ENCODE peak calls at places on chromosomes 13 and 19, in six cellular contexts. T is sigmoid colon, S is K562, U is stomach, J is upper lobe of left lung, K is tibial nerve. A is an unnamed sample.

GRCh38 chr19:48982280-48982679 is 10.8 kb downstream of the GYS1 start:
- DNase-seq in U (no peak), S (no peak), K (no peak), T (no peak), J (no peak), A (no peak)

GRCh38 chr13:94020426-94020825 is 459.1 kb downstream of the DCT start:
- DNase-seq in K (no peak), J (no peak), U (no peak), S (no peak), T (no peak), A (no peak)

GRCh38 chr13:66513728-66514127 is 716.4 kb downstream of the PCDH9 start:
- DNase-seq in U (no peak), T (no peak), J (no peak), S (no peak), K (no peak), A (no peak)

GRCh38 chr13:48151766-48152165 is 56.9 kb upstream of the MED4 start:
- DNase-seq in T (no peak), J (no peak), K (no peak), U (no peak), S (no peak), A (no peak)

GRCh38 chr13:20141238-20142018 is 19.4 kb downstream of the GJA3 start:
- DNase-seq in U (no peak), J (no peak), K (no peak), S (no peak), T (no peak), A (no peak)

GRCh38 chr13:28337196-28338045 is 157.5 kb downstream of the FLT1 start:
- DNase-seq in J (no peak), U (no peak), T (no peak), S (no peak), K (no peak), A (no peak)

GRCh38 chr13:112893570-112894422 is 75.2 kb upstream of the MCF2L start:
- DNase-seq in J (peak; percentile 72), U (peak; percentile 69), T (no peak), S (peak; percentile 89), K (no peak), A (no peak)

GRCh38 chr13:51542358-51542972 is 41.8 kb upstream of the WDFY2 start:
- DNase-seq in T (no peak), J (no peak), U (peak; percentile 32), S (no peak), K (no peak), A (no peak)

GRCh38 chr13:59103004-59103768 is 1060.5 kb downstream of the DIAPH3 start:
- DNase-seq in S (no peak), K (no peak), T (no peak), J (no peak), U (no peak), A (no peak)

GRCh38 chr13:85841427-85841826 is 42.2 kb upstream of the SLITRK6 start:
- DNase-seq in S (no peak), K (no peak), U (no peak), J (no peak), T (no peak), A (no peak)

GRCh38 chr13:100600915-100601314 is 12.3 kb upstream of the GGACT start:
- DNase-seq in K (no peak), S (peak; percentile 68), J (no peak), U (no peak), T (no peak), A (no peak)

DNA sequence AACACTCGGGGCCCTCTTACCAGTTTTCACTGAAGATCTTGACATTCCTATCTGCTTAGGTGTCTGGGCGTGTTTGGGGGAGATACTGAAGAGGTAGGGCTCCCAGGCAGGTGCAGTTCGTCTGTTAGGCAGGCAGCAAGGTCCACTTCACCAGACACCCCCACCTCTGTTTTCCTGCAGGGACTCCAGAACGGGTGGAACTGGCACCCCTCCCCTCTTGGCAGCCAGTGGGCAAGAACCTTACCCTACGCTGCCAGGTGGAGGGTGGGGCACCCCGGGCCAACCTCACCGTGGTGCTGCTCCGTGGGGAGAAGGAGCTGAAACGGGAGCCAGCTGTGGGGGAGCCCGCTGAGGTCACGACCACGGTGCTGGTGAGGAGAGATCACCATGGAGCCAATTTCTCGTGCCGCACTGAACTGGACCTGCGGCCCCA is 3.4 kb upstream of the ICAM4 start:
- DNase-seq in K (no peak), J (peak; percentile 81), S (no peak), T (no peak), U (no peak), A (no peak)
- H3K27ac ChIP-seq in K (no peak overlapping the region), J (peak overlapping the region; percentile 74), S (peak overlapping the region; percentile 38), T (no peak overlapping the region), U (no peak overlapping the region), A (no peak overlapping the region)

GRCh38 chr19:55385236-55385748 is 440 bp upstream of the RPL28 start:
- DNase-seq in T (peak; percentile 99), U (peak; percentile 97), J (peak; percentile 94), K (peak; percentile 99), S (peak; percentile 79), A (peak; percentile 99)
- TF ChIP-seq POLR2A in T (peak; percentile 35), U (no peak), J (no peak), K (no peak), S (no peak), A (no peak)

GRCh38 chr19:41263850-41264580 is at the start of gene HNRNPUL1:
- DNase-seq in S (peak; percentile 93), U (peak; percentile 98), J (peak; percentile 96), K (peak; percentile 99), T (peak; percentile 100), A (peak; percentile 100)
- TF ChIP-seq EP300 in S (no peak), U (no peak), J (no peak), K (peak; percentile 57), T (no peak), A (no peak)

DNA sequence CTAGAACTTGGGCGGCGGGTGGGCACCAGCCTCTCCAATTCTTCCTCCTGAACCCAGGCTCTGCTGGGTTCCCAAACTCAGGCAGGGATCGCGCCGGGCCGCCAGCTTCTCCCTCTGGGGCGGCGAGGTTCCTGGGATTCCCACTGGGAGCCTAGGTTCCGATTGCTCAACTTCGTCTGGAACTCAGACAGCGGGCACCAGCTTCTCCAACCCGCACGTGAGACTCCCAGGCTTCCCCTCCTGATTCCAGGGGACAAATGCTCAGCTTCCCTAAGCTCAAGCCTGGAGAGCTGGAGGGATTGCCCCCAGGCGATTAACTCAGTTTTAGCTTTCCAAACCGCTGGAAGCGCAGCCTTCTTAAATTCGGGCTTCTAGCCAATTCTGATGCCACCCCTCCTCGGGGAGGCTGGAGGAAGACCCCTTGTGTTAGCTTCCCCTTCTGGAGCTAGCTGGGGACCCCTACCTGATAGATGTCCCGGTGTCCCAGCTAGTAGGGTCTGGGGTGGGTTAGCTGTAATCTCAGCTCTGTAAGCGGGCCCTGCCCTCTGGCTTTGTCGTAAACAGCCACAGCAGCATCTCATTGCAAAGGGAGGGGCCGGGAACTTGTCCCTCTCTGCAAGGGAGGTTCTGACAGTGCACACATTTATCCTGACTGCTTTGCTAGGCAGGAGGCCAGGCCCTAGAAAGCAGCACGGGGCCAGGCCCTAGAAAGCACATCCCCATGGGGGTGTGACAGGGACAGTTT is 671 bp downstream of the MCOLN1 start:
- DNase-seq in J (no peak), T (peak; percentile 80), S (no peak), U (no peak), K (no peak), A (no peak)
- H3K27ac ChIP-seq in J (peak overlapping the region; percentile 71), T (peak overlapping the region; percentile 72), S (no peak overlapping the region), U (peak overlapping the region; percentile 44), K (no peak overlapping the region), A (peak overlapping the region; percentile 75)

DNA sequence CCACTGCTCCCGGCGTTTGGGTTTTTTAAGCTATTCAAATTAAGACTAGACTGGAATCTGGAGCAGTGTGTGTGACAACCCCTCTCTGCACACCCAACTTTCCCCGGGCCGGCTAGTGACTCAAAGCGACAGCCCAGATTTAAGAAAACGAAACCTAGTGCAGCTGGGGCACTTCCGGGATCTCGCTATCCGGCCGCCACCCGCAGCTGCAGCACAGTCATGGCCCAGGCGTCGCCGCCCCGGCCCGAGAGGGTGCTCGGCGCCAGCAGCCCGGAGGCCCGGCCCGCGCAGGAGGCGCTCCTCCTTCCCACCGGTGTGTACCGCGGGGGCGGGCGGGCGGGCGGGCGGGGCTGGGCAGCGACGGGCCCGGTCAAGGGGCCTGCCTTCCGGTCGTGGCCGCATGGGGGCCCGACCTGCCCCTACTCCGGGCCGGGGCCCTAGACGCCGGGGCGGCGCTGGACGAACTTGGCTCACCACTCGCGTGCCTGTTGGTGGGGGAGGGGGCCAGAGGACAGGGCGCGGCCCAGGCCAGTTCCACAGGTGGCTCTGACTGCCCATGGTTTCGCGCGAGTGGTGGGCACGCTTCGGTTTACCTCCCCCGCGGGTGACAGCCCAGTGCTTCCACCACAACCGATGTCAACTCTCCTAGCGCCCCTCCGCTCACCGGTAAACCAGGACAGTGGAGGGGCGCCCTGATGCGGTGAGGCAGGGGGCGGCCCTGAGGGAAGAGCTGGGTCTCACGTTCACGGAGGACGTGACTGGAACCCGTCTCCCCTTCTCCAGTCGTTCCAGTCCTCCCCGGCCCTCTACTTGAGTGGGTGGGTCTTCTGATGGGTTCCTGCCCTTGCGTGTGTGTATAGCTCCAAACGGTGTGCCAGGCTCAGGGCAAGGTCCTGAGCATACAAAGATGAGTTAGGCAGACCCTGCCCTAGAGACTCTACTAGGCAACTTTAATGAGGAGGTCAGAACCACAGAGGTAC is at the start of gene PHF11:
- DNase-seq in K (peak; percentile 68), J (peak; percentile 95), U (peak; percentile 86), T (peak; percentile 89), S (peak; percentile 83), A (peak; percentile 94)
- TF ChIP-seq POLR2A in K (peak; percentile 15), J (peak; percentile 75), U (no peak), T (peak; percentile 21), S (peak; percentile 58), A (no peak)

A was measured in esophagus muscularis mucosa.